ENCODE peak calls at places on chromosomes 6 and 20, in eight cellular contexts. D is IMR-90, Q is HFF-Myc, B is choroid plexus epithelial cell, S is WERI-Rb-1, F is transverse colon, P is mammary epithelial cell, U is ovary. T is an unnamed sample.

GRCh38 chr6:14713008-14713452 is 532.8 kb upstream of the JARID2 start:
- DNase-seq in D (peak; percentile 91), Q (no peak), B (peak; percentile 75), S (no peak), F (no peak), P (peak; percentile 82), U (peak; percentile 49), T (peak; percentile 89)

GRCh38 chr20:63434599-63435378 is 37.7 kb downstream of the KCNQ2 start:
- DNase-seq in D (peak; percentile 18), Q (peak; percentile 62), B (peak; percentile 55), S (peak; percentile 78), F (peak; percentile 52), P (peak; percentile 14), U (no peak), T (peak; percentile 6)

GRCh38 chr6:78611097-78611625 is 256.2 kb upstream of the IRAK1BP1 start:
- DNase-seq in D (no peak), Q (no peak), B (no peak), S (no peak), F (no peak), P (no peak), U (no peak), T (no peak)

GRCh38 chr6:17394192-17394611 is 807 bp downstream of the CAP2 start:
- DNase-seq in D (peak; percentile 79), Q (peak; percentile 57), B (peak; percentile 69), S (peak; percentile 42), F (peak; percentile 51), P (peak; percentile 73), U (peak; percentile 31), T (peak; percentile 75)

GRCh38 chr20:50325215-50325614 is 134.6 kb downstream of the CEBPB start:
- DNase-seq in D (no peak), Q (no peak), B (no peak), S (no peak), F (peak; percentile 4), P (no peak), U (no peak), T (no peak)

GRCh38 chr6:118495639-118496296 is 52.3 kb upstream of the PLN start:
- DNase-seq in D (peak; percentile 70), Q (no peak), B (peak; percentile 50), S (no peak), F (no peak), P (peak; percentile 95), U (no peak), T (peak; percentile 59)

GRCh38 chr6:7052441-7052936 is 55.3 kb upstream of the RREB1 start:
- DNase-seq in D (peak; percentile 65), Q (no peak), B (peak; percentile 89), S (peak; percentile 62), F (peak; percentile 42), P (peak; percentile 7), U (peak; percentile 79), T (peak; percentile 38)

GRCh38 chr20:54846948-54847347 is 371.6 kb downstream of the DOK5 start:
- DNase-seq in D (no peak), Q (no peak), B (no peak), S (no peak), F (no peak), P (no peak), U (no peak), T (no peak)

GRCh38 chr6:7671076-7671475 is 54.8 kb upstream of the BMP6 start:
- DNase-seq in D (peak; percentile 63), Q (no peak), B (no peak), S (no peak), F (no peak), P (peak; percentile 69), U (no peak), T (peak; percentile 54)

GRCh38 chr20:36541227-36542018 is at the start of gene MYL9:
- DNase-seq in D (peak; percentile 62), Q (no peak), B (peak; percentile 80), S (no peak), F (peak; percentile 89), P (no peak), U (peak; percentile 94), T (no peak)

GRCh38 chr20:55140631-55141030 is 665.2 kb downstream of the DOK5 start:
- DNase-seq in D (no peak), Q (no peak), B (no peak), S (no peak), F (no peak), P (no peak), U (no peak), T (no peak)

GRCh38 chr20:43921227-43921780 is 6.7 kb downstream of the TOX2 start:
- DNase-seq in D (no peak), Q (no peak), B (no peak), S (no peak), F (no peak), P (no peak), U (no peak), T (no peak)

GRCh38 chr6:49264909-49265308 is 198.1 kb downstream of the MMUT start:
- DNase-seq in D (no peak), Q (no peak), B (no peak), S (no peak), F (no peak), P (peak; percentile 74), U (no peak), T (peak; percentile 59)

GRCh38 chr6:90432408-90432775 is 135.7 kb upstream of the BACH2 start:
- DNase-seq in D (no peak), Q (no peak), B (no peak), S (no peak), F (no peak), P (no peak), U (no peak), T (no peak)

GRCh38 chr6:90432937-90433336 is 136.3 kb upstream of the BACH2 start:
- DNase-seq in D (no peak), Q (no peak), B (no peak), S (no peak), F (no peak), P (no peak), U (no peak), T (no peak)

GRCh38 chr6:90436403-90436802 is 139.8 kb upstream of the BACH2 start:
- DNase-seq in D (no peak), Q (no peak), B (no peak), S (no peak), F (no peak), P (peak; percentile 39), U (no peak), T (no peak)

GRCh38 chr6:90435207-90435899 is 138.7 kb upstream of the BACH2 start:
- DNase-seq in D (no peak), Q (no peak), B (no peak), S (no peak), F (no peak), P (no peak), U (no peak), T (no peak)

DNA sequence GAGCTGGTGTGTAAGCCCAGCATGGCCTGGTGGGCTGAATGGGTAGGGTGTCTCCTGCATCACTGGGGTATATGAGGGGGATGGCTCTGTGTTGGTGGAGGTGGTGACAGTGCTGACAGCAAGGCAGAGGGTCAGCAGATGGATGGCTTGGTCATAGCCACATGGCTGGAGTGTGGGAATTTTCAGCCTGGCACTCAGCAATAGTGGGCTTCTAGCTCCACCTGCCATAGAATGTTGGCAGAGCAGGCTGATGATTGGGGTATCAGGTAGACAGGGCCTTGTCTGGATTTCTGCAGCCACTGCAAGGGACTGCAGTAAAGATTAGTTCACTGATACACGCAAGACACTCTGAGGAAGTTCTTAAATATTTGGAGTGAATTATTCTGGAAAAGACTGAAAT is 137.5 kb upstream of the BACH2 start:
- DNase-seq in D (no peak), Q (no peak), B (peak; percentile 17), S (peak; percentile 24), F (no peak), P (no peak), U (no peak), T (no peak)
- TF ChIP-seq CTCF in D (peak; percentile 32), Q (peak; percentile 13), B (peak; percentile 51), S (peak; percentile 51), F (no peak), P (peak; percentile 19), U (no peak), T (no peak)

GRCh38 chr20:9884061-9884460 is 45.2 kb upstream of the PAK5 start:
- DNase-seq in D (no peak), Q (no peak), B (peak; percentile 1), S (no peak), F (no peak), P (no peak), U (no peak), T (peak; percentile 17)
- TF ChIP-seq CTCF in D (no peak), Q (no peak), B (peak; percentile 26), S (peak; percentile 40), F (no peak), P (peak; percentile 61), U (no peak), T (peak; percentile 47)

GRCh38 chr6:20790032-20790791 is 256.0 kb downstream of the CDKAL1 start:
- DNase-seq in D (no peak), Q (no peak), B (peak; percentile 30), S (no peak), F (no peak), P (no peak), U (no peak), T (no peak)

GRCh38 chr6:20791074-20791473 is 256.8 kb downstream of the CDKAL1 start:
- DNase-seq in D (no peak), Q (no peak), B (no peak), S (no peak), F (no peak), P (no peak), U (no peak), T (no peak)

GRCh38 chr6:20793174-20793573 is 258.9 kb downstream of the CDKAL1 start:
- DNase-seq in D (no peak), Q (no peak), B (no peak), S (no peak), F (no peak), P (no peak), U (no peak), T (no peak)

GRCh38 chr6:20791932-20792331 is 257.7 kb downstream of the CDKAL1 start:
- DNase-seq in D (no peak), Q (peak; percentile 25), B (peak; percentile 36), S (no peak), F (no peak), P (no peak), U (no peak), T (no peak)

DNA sequence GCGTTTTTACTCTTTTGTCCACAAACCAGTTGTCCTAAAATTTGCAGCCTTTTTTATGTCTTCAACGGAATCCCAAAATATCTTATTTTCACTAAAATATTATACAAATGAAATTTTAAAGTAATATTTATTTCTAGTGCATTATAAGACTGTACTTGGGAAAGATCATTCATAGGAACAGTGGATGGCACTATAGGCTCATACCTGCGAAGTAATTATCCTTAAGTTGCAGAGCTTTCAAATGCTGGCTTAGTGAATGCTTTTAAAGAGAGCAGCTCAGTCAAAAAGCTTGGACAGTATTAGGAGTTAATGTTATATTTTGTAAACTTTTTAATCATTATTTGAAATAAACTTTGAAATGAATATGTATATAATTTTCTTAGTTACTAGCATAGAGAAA is 254.9 kb downstream of the CDKAL1 start:
- DNase-seq in D (peak; percentile 44), Q (no peak), B (peak; percentile 69), S (no peak), F (no peak), P (no peak), U (no peak), T (peak; percentile 18)
- TF ChIP-seq CTCF in D (peak; percentile 39), Q (no peak), B (peak; percentile 44), S (peak; percentile 39), F (no peak), P (peak; percentile 44), U (peak; percentile 22), T (peak; percentile 4)

DNA sequence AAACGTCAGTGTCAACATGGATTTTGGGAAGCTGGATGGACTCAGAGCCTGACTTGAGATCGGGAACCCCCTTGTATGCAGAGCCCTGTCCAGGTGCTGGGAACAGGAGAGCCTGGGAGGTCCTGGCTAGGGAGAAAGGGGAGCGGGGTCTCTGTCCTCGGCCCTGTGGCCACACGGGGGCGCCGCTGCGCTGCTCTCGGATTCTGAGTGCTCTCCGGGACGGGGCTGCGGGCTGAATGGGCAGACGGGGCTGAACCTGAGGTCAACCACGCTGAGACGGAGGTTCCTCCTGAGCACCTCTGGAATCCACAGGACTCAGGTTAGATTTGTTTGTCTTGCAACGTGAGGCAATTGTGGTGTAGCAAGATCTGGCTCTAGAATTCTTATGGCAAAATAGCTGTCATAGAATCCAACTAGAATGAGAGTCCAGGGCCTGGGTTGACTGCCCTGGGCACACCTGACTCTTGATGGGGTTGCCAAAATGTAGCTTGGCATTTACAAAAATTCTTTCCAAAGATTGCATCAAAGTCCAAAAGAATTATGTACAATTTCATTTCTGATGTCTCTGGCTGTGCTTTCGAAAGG is 20.6 kb upstream of the HLA-F start:
- DNase-seq in D (no peak), Q (no peak), B (peak; percentile 13), S (peak; percentile 91), F (peak; percentile 38), P (peak; percentile 35), U (peak; percentile 31), T (peak; percentile 25)
- TF ChIP-seq CTCF in D (peak; percentile 37), Q (peak; percentile 83), B (peak; percentile 57), S (peak; percentile 100), F (peak; percentile 62), P (peak; percentile 83), U (no peak), T (peak; percentile 97)

T was measured in bronchial epithelial cell.